ENCODE peak calls at places on chromosomes 3 and 15, in five cellular contexts. One of them, this sample, is unnamed.

GRCh38 chr15:81235781-81236507 is 39.3 kb downstream of the IL16 start:
- DNase-seq in DND-41: no peak
- DNase-seq in lower lobe of right lung: no peak
- DNase-seq in brain microvascular endothelial cell: peak; percentile 94
- DNase-seq in fibroblast of the aortic adventitia: peak; percentile 90
- DNase-seq in this sample: peak; percentile 24

GRCh38 chr15:61062268-61062667 is 166.8 kb downstream of the RORA start:
- DNase-seq in fibroblast of the aortic adventitia: no peak
- DNase-seq in brain microvascular endothelial cell: no peak
- DNase-seq in lower lobe of right lung: no peak
- DNase-seq in DND-41: no peak
- DNase-seq in this sample: no peak

GRCh38 chr3:140290105-140290504 is 355.1 kb downstream of the CLSTN2 start:
- DNase-seq in fibroblast of the aortic adventitia: no peak
- DNase-seq in lower lobe of right lung: no peak
- DNase-seq in DND-41: no peak
- DNase-seq in brain microvascular endothelial cell: peak; percentile 38
- DNase-seq in this sample: no peak

GRCh38 chr3:184143327-184143726 is 8.2 kb downstream of the EIF2B5 start:
- DNase-seq in brain microvascular endothelial cell: no peak
- DNase-seq in fibroblast of the aortic adventitia: no peak
- DNase-seq in lower lobe of right lung: no peak
- DNase-seq in DND-41: no peak
- DNase-seq in this sample: no peak

GRCh38 chr3:185318136-185318535 is 44.8 kb upstream of the MAP3K13 start:
- DNase-seq in lower lobe of right lung: no peak
- DNase-seq in fibroblast of the aortic adventitia: peak; percentile 60
- DNase-seq in brain microvascular endothelial cell: peak; percentile 59
- DNase-seq in DND-41: no peak
- DNase-seq in this sample: no peak

GRCh38 chr15:78679089-78679511 is 38.1 kb upstream of the CHRNB4 start:
- DNase-seq in brain microvascular endothelial cell: no peak
- DNase-seq in DND-41: no peak
- DNase-seq in lower lobe of right lung: no peak
- DNase-seq in fibroblast of the aortic adventitia: no peak
- DNase-seq in this sample: no peak

GRCh38 chr3:46674031-46674592 is 19.4 kb downstream of the ALS2CL start:
- DNase-seq in fibroblast of the aortic adventitia: no peak
- DNase-seq in brain microvascular endothelial cell: no peak
- DNase-seq in DND-41: no peak
- DNase-seq in lower lobe of right lung: peak; percentile 26
- DNase-seq in this sample: no peak

GRCh38 chr15:77822631-77823230 is 190.0 kb upstream of the LINGO1 start:
- DNase-seq in DND-41: no peak
- DNase-seq in fibroblast of the aortic adventitia: no peak
- DNase-seq in lower lobe of right lung: no peak
- DNase-seq in brain microvascular endothelial cell: no peak
- DNase-seq in this sample: no peak

GRCh38 chr15:67125589-67126502 is 60.4 kb downstream of the SMAD3 start:
- DNase-seq in fibroblast of the aortic adventitia: peak; percentile 99
- DNase-seq in brain microvascular endothelial cell: peak; percentile 98
- DNase-seq in DND-41: no peak
- DNase-seq in lower lobe of right lung: no peak
- DNase-seq in this sample: no peak

GRCh38 chr3:106943071-106943470 is 434.2 kb upstream of the CCDC54 start:
- DNase-seq in DND-41: no peak
- DNase-seq in lower lobe of right lung: no peak
- DNase-seq in brain microvascular endothelial cell: no peak
- DNase-seq in fibroblast of the aortic adventitia: peak; percentile 26
- DNase-seq in this sample: no peak

GRCh38 chr15:55770808-55771207 is 27.9 kb upstream of the PRTG start:
- DNase-seq in DND-41: no peak
- DNase-seq in fibroblast of the aortic adventitia: no peak
- DNase-seq in brain microvascular endothelial cell: no peak
- DNase-seq in lower lobe of right lung: no peak
- DNase-seq in this sample: no peak

GRCh38 chr3:100968908-100969556 is 24.2 kb downstream of the ABI3BP start:
- DNase-seq in lower lobe of right lung: no peak
- DNase-seq in DND-41: no peak
- DNase-seq in brain microvascular endothelial cell: no peak
- DNase-seq in fibroblast of the aortic adventitia: peak; percentile 92
- DNase-seq in this sample: no peak

GRCh38 chr15:99493461-99493860 is 72.3 kb upstream of the MEF2A start:
- DNase-seq in lower lobe of right lung: no peak
- DNase-seq in brain microvascular endothelial cell: no peak
- DNase-seq in DND-41: no peak
- DNase-seq in fibroblast of the aortic adventitia: no peak
- DNase-seq in this sample: no peak

GRCh38 chr15:48940508-48940907 is 23.2 kb downstream of the SHC4 start:
- DNase-seq in brain microvascular endothelial cell: peak; percentile 98
- DNase-seq in DND-41: no peak
- DNase-seq in lower lobe of right lung: no peak
- DNase-seq in fibroblast of the aortic adventitia: peak; percentile 95
- DNase-seq in this sample: peak; percentile 56

GRCh38 chr15:87477759-87478687 is 778.5 kb downstream of the NTRK3 start:
- DNase-seq in DND-41: no peak
- DNase-seq in lower lobe of right lung: no peak
- DNase-seq in fibroblast of the aortic adventitia: peak; percentile 88
- DNase-seq in brain microvascular endothelial cell: peak; percentile 68
- DNase-seq in this sample: no peak

GRCh38 chr15:89399390-89400120 is 64.9 kb upstream of the POLG start:
- DNase-seq in fibroblast of the aortic adventitia: no peak
- DNase-seq in lower lobe of right lung: no peak
- DNase-seq in DND-41: no peak
- DNase-seq in brain microvascular endothelial cell: no peak
- DNase-seq in this sample: peak; percentile 61

GRCh38 chr15:87489902-87490301 is 766.6 kb downstream of the NTRK3 start:
- DNase-seq in lower lobe of right lung: no peak
- DNase-seq in fibroblast of the aortic adventitia: no peak
- DNase-seq in brain microvascular endothelial cell: no peak
- DNase-seq in DND-41: no peak
- DNase-seq in this sample: no peak

GRCh38 chr3:15557511-15557946 is 36.0 kb upstream of the COLQ start:
- DNase-seq in brain microvascular endothelial cell: peak; percentile 82
- DNase-seq in DND-41: peak; percentile 49
- DNase-seq in lower lobe of right lung: no peak
- DNase-seq in fibroblast of the aortic adventitia: peak; percentile 85
- DNase-seq in this sample: peak; percentile 82

GRCh38 chr3:123586131-123586530 is 1.3 kb upstream of the HACD2 start:
- DNase-seq in fibroblast of the aortic adventitia: peak; percentile 31
- DNase-seq in DND-41: peak; percentile 69
- DNase-seq in lower lobe of right lung: no peak
- DNase-seq in brain microvascular endothelial cell: peak; percentile 61
- DNase-seq in this sample: peak; percentile 64

GRCh38 chr15:31295660-31296059 is 31.0 kb upstream of the KLF13 start:
- DNase-seq in DND-41: peak; percentile 0
- DNase-seq in lower lobe of right lung: no peak
- DNase-seq in brain microvascular endothelial cell: no peak
- DNase-seq in fibroblast of the aortic adventitia: no peak
- DNase-seq in this sample: no peak

GRCh38 chr15:62850791-62851291 is 191.7 kb upstream of the TPM1 start:
- DNase-seq in fibroblast of the aortic adventitia: peak; percentile 68
- DNase-seq in brain microvascular endothelial cell: peak; percentile 84
- DNase-seq in DND-41: no peak
- DNase-seq in lower lobe of right lung: no peak
- DNase-seq in this sample: no peak

GRCh38 chr3:32347286-32348125 is 44.1 kb upstream of the CMTM7 start:
- DNase-seq in brain microvascular endothelial cell: no peak
- DNase-seq in DND-41: no peak
- DNase-seq in fibroblast of the aortic adventitia: peak; percentile 52
- DNase-seq in lower lobe of right lung: no peak
- DNase-seq in this sample: no peak

GRCh38 chr3:13890377-13891016 is 10.6 kb upstream of the WNT7A start:
- DNase-seq in lower lobe of right lung: no peak
- DNase-seq in fibroblast of the aortic adventitia: no peak
- DNase-seq in brain microvascular endothelial cell: no peak
- DNase-seq in DND-41: peak; percentile 64
- DNase-seq in this sample: peak; percentile 76

GRCh38 chr15:88535607-88536313 is 10.7 kb downstream of the DET1 start:
- DNase-seq in brain microvascular endothelial cell: no peak
- DNase-seq in DND-41: no peak
- DNase-seq in lower lobe of right lung: no peak
- DNase-seq in fibroblast of the aortic adventitia: no peak
- DNase-seq in this sample: no peak

GRCh38 chr3:124372784-124373183 is 357.5 kb upstream of the UMPS start:
- DNase-seq in DND-41: no peak
- DNase-seq in brain microvascular endothelial cell: no peak
- DNase-seq in lower lobe of right lung: no peak
- DNase-seq in fibroblast of the aortic adventitia: no peak
- DNase-seq in this sample: no peak

GRCh38 chr3:171646357-171647133 is 163.7 kb downstream of the PLD1 start:
- DNase-seq in brain microvascular endothelial cell: no peak
- DNase-seq in fibroblast of the aortic adventitia: peak; percentile 88
- DNase-seq in DND-41: no peak
- DNase-seq in lower lobe of right lung: no peak
- DNase-seq in this sample: no peak

GRCh38 chr3:8979262-8979661 is 16.0 kb upstream of the RAD18 start:
- DNase-seq in fibroblast of the aortic adventitia: no peak
- DNase-seq in brain microvascular endothelial cell: no peak
- DNase-seq in DND-41: no peak
- DNase-seq in lower lobe of right lung: no peak
- DNase-seq in this sample: no peak

GRCh38 chr15:62059818-62060115 is 480 bp downstream of the VPS13C start:
- DNase-seq in DND-41: peak; percentile 65
- DNase-seq in fibroblast of the aortic adventitia: peak; percentile 50
- DNase-seq in brain microvascular endothelial cell: peak; percentile 48
- DNase-seq in lower lobe of right lung: peak; percentile 69
- DNase-seq in this sample: peak; percentile 83

GRCh38 chr3:189824629-189825312 is 193.6 kb downstream of the TP63 start:
- DNase-seq in brain microvascular endothelial cell: peak; percentile 93
- DNase-seq in lower lobe of right lung: no peak
- DNase-seq in fibroblast of the aortic adventitia: peak; percentile 91
- DNase-seq in DND-41: no peak
- DNase-seq in this sample: no peak

GRCh38 chr3:63228677-63229076 is 49.4 kb upstream of the SYNPR start:
- DNase-seq in fibroblast of the aortic adventitia: peak; percentile 57
- DNase-seq in DND-41: peak; percentile 5
- DNase-seq in lower lobe of right lung: no peak
- DNase-seq in brain microvascular endothelial cell: peak; percentile 49
- DNase-seq in this sample: peak; percentile 6

GRCh38 chr3:39801216-39801615 is 8.2 kb upstream of the MYRIP start:
- DNase-seq in fibroblast of the aortic adventitia: no peak
- DNase-seq in DND-41: no peak
- DNase-seq in lower lobe of right lung: no peak
- DNase-seq in brain microvascular endothelial cell: no peak
- DNase-seq in this sample: no peak

GRCh38 chr3:180329187-180329586 is 272.8 kb upstream of the TTC14 start:
- DNase-seq in DND-41: no peak
- DNase-seq in lower lobe of right lung: no peak
- DNase-seq in fibroblast of the aortic adventitia: no peak
- DNase-seq in brain microvascular endothelial cell: no peak
- DNase-seq in this sample: no peak
- TF ChIP-seq CTCF in DND-41: peak; percentile 10
- TF ChIP-seq CTCF in lower lobe of right lung: no peak
- TF ChIP-seq CTCF in fibroblast of the aortic adventitia: no peak
- TF ChIP-seq CTCF in brain microvascular endothelial cell: no peak
- TF ChIP-seq CTCF in this sample: no peak

GRCh38 chr3:164194842-164195241 is 883.5 kb downstream of the SI start:
- DNase-seq in fibroblast of the aortic adventitia: no peak
- DNase-seq in lower lobe of right lung: no peak
- DNase-seq in DND-41: no peak
- DNase-seq in brain microvascular endothelial cell: no peak
- DNase-seq in this sample: no peak
- TF ChIP-seq CTCF in fibroblast of the aortic adventitia: no peak
- TF ChIP-seq CTCF in lower lobe of right lung: no peak
- TF ChIP-seq CTCF in DND-41: no peak
- TF ChIP-seq CTCF in brain microvascular endothelial cell: no peak
- TF ChIP-seq CTCF in this sample: no peak

DNA sequence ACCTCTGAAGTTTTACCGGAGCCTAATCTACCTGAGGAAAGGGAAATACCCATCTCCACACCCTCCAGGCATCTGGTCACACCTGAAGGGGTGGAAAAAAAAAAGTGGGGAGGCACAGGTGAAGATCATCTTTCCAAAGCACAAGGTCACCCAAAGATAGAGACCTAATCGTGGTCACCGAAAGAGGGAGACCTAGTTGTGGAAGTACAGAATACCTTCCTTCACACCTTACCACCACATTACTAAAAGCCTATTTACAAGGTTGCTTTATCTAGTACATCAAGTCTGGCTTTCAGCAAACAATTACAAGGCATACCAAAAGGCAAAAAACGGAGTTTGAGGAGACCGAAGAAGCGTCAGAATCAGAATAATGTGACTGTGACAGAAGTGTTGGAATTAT is 110.0 kb upstream of the ARPP21 start:
- DNase-seq in fibroblast of the aortic adventitia: no peak
- DNase-seq in DND-41: no peak
- DNase-seq in lower lobe of right lung: no peak
- DNase-seq in brain microvascular endothelial cell: no peak
- DNase-seq in this sample: no peak
- TF ChIP-seq CTCF in fibroblast of the aortic adventitia: no peak
- TF ChIP-seq CTCF in DND-41: no peak
- TF ChIP-seq CTCF in lower lobe of right lung: no peak
- TF ChIP-seq CTCF in brain microvascular endothelial cell: no peak
- TF ChIP-seq CTCF in this sample: no peak

GRCh38 chr15:93477721-93478120 is 388.7 kb upstream of the RGMA start:
- DNase-seq in brain microvascular endothelial cell: no peak
- DNase-seq in DND-41: no peak
- DNase-seq in lower lobe of right lung: peak; percentile 52
- DNase-seq in fibroblast of the aortic adventitia: no peak
- DNase-seq in this sample: no peak
- TF ChIP-seq CTCF in brain microvascular endothelial cell: no peak
- TF ChIP-seq CTCF in DND-41: no peak
- TF ChIP-seq CTCF in lower lobe of right lung: peak; percentile 14
- TF ChIP-seq CTCF in fibroblast of the aortic adventitia: no peak
- TF ChIP-seq CTCF in this sample: no peak

DNA sequence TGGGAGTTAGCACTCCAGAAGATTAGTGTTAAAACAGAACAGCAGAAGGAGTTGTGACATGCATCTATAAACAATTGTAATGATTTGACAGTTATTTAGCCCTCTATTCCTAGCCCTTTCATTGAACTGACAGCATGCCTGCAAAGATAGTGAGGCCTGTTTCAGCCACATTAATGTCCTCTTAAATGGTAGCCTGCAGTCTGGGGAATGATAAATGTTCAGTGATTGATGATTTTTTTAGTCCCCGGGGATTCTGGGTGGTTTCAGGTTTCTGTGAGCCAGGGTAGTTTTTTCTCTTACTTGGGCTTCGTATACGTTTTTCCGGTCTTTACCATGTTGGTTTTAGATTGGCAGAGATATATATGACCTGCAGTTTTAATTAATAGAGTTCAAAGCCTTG is 172.0 kb downstream of the TCF12 start:
- DNase-seq in lower lobe of right lung: no peak
- DNase-seq in fibroblast of the aortic adventitia: peak; percentile 17
- DNase-seq in DND-41: no peak
- DNase-seq in brain microvascular endothelial cell: no peak
- DNase-seq in this sample: no peak
- TF ChIP-seq CTCF in lower lobe of right lung: no peak
- TF ChIP-seq CTCF in fibroblast of the aortic adventitia: no peak
- TF ChIP-seq CTCF in DND-41: no peak
- TF ChIP-seq CTCF in brain microvascular endothelial cell: no peak
- TF ChIP-seq CTCF in this sample: no peak